ENCODE peak calls at places on chromosomes 4 and X, in five cellular contexts. H is AG04450; W is posterior cingulate gyrus; Z is cardiac muscle cell; I is activated naive CD4-positive, alpha-beta T cell. C is an unnamed sample.

GRCh38 chr4:93002240-93002639 is 698.5 kb downstream of the GRID2 start:
- DNase-seq in H (no peak), W (no peak), Z (no peak), I (no peak), C (no peak)

GRCh38 chr4:157242871-157243270 is 22.3 kb downstream of the GRIA2 start:
- DNase-seq in H (no peak), W (no peak), Z (no peak), I (no peak), C (no peak)

GRCh38 chr4:73575667-73576066 is 44.6 kb downstream of the RASSF6 start:
- DNase-seq in H (no peak), W (no peak), Z (no peak), I (no peak), C (no peak)

GRCh38 chr4:76867880-76868655 is 29.9 kb downstream of the SOWAHB start:
- DNase-seq in H (no peak), W (no peak), Z (no peak), I (no peak), C (no peak)

GRCh38 chrX:131633285-131633917 is 89.5 kb downstream of the OR13H1 start:
- DNase-seq in H (no peak), W (peak), Z (peak), I (no peak), C (peak)

GRCh38 chr4:80268081-80268823 is 1.8 kb downstream of the FGF5 start:
- DNase-seq in H (no peak), W (no peak), Z (peak), I (no peak), C (no peak)

GRCh38 chr4:12926189-12927066 is 557.7 kb downstream of the RAB28 start:
- DNase-seq in H (no peak), W (no peak), Z (no peak), I (no peak), C (no peak)

GRCh38 chr4:96063639-96064038 is 223.7 kb downstream of the PDHA2 start:
- DNase-seq in H (no peak), W (no peak), Z (no peak), I (no peak), C (no peak)

GRCh38 chrX:47247206-47247998 is 14.6 kb downstream of the USP11 start:
- DNase-seq in H (no peak), W (no peak), Z (no peak), I (no peak), C (no peak)

GRCh38 chr4:24595662-24596061 is 11.3 kb upstream of the DHX15 start:
- DNase-seq in H (no peak), W (no peak), Z (no peak), I (no peak), C (no peak)

GRCh38 chr4:172998527-172999469 is 169.8 kb upstream of the GALNT7 start:
- DNase-seq in H (no peak), W (no peak), Z (peak), I (no peak), C (no peak)

GRCh38 chr4:955161-955921 is 18.0 kb downstream of the DGKQ start:
- DNase-seq in H (no peak), W (no peak), Z (no peak), I (no peak), C (no peak)

GRCh38 chr4:472881-473574 is 25.9 kb downstream of the ZNF721 start:
- DNase-seq in H (no peak), W (no peak), Z (peak), I (no peak), C (no peak)

GRCh38 chr4:52566136-52567031 is 92.7 kb downstream of the USP46 start:
- DNase-seq in H (no peak), W (no peak), Z (no peak), I (no peak), C (no peak)

GRCh38 chr4:123821861-123822260 is 425.3 kb downstream of the SPRY1 start:
- DNase-seq in H (no peak), W (no peak), Z (peak), I (no peak), C (no peak)

GRCh38 chr4:69830529-69831269 is 29.2 kb downstream of the SULT1E1 start:
- DNase-seq in H (no peak), W (no peak), Z (peak), I (no peak), C (peak)

C was measured in KG1.